ENCODE peak calls at places on chromosomes 1 and 21, in seven cellular contexts. I is dorsolateral prefrontal cortex, Q is HFFc6, Y is cardiac fibroblast, P is epithelial cell of esophagus, T is fibroblast of lung, V is Calu3. L is an unnamed sample.

GRCh38 chr1:103211073-103211472 is 102.8 kb upstream of the COL11A1 start:
- DNase-seq in I (no peak), T (peak; percentile 1), Q (peak; percentile 8), Y (peak; percentile 39), P (no peak), V (no peak), L (no peak)

GRCh38 chr1:218521414-218522169 is 176.5 kb downstream of the TGFB2 start:
- DNase-seq in V (peak; percentile 54), Q (peak; percentile 63), Y (peak; percentile 60), P (peak; percentile 68), T (peak; percentile 55), I (no peak), L (peak; percentile 53)

GRCh38 chr1:211386931-211387330 is 60.3 kb downstream of the TRAF5 start:
- DNase-seq in Q (no peak), T (no peak), Y (peak; percentile 23), P (no peak), V (no peak), I (no peak), L (peak; percentile 93)

GRCh38 chr21:34642211-34643075 is 26.4 kb upstream of the CLIC6 start:
- DNase-seq in T (no peak), Q (peak; percentile 44), I (no peak), P (peak; percentile 40), Y (peak; percentile 23), V (no peak), L (peak; percentile 35)

GRCh38 chr1:94597701-94598100 is 56.1 kb upstream of the F3 start:
- DNase-seq in V (no peak), T (peak; percentile 47), I (no peak), Y (peak; percentile 91), Q (peak; percentile 79), P (peak; percentile 93), L (no peak)

GRCh38 chr1:72218141-72218739 is 64.1 kb downstream of the NEGR1 start:
- DNase-seq in Y (no peak), Q (no peak), P (no peak), V (no peak), T (no peak), I (no peak), L (no peak)

GRCh38 chr1:157288511-157288910 is 150.3 kb upstream of the ETV3 start:
- DNase-seq in Q (no peak), T (no peak), Y (no peak), P (no peak), I (no peak), V (no peak), L (no peak)

GRCh38 chr1:204617256-204618147 is 68.0 kb downstream of the LRRN2 start:
- DNase-seq in T (no peak), Q (no peak), Y (no peak), P (no peak), V (no peak), I (no peak), L (no peak)

GRCh38 chr21:15730484-15731242 is 881 bp downstream of the USP25 start:
- DNase-seq in I (peak; percentile 47), Q (no peak), Y (peak; percentile 25), P (peak; percentile 24), T (peak; percentile 16), V (no peak), L (peak; percentile 16)

GRCh38 chr1:156291226-156292061 is 4.0 kb downstream of the GLMP start:
- DNase-seq in Q (peak; percentile 79), T (peak; percentile 81), V (peak; percentile 92), P (peak; percentile 73), Y (peak; percentile 80), I (peak; percentile 91), L (peak; percentile 76)

GRCh38 chr1:242586355-242586670 is 61.8 kb upstream of the PLD5 start:
- DNase-seq in I (no peak), V (no peak), Q (no peak), P (no peak), Y (no peak), T (no peak), L (no peak)

GRCh38 chr21:46557919-46558392 is 46.9 kb downstream of the S100B start:
- DNase-seq in V (no peak), Q (no peak), P (no peak), T (no peak), Y (no peak), I (no peak), L (no peak)

GRCh38 chr1:155437405-155437804 is 116.7 kb downstream of the RUSC1 start:
- DNase-seq in T (no peak), V (no peak), Q (no peak), Y (no peak), P (no peak), I (no peak), L (no peak)

GRCh38 chr1:16162163-16162822 is 6.4 kb upstream of the EPHA2 start:
- DNase-seq in V (no peak), T (no peak), Y (no peak), P (no peak), Q (no peak), I (no peak), L (no peak)

GRCh38 chr1:200172311-200172710 is 144.8 kb downstream of the NR5A2 start:
- DNase-seq in P (peak; percentile 54), T (no peak), Q (peak; percentile 63), I (no peak), Y (peak; percentile 35), V (no peak), L (no peak)

GRCh38 chr1:96365596-96365995 is 356.0 kb upstream of the PTBP2 start:
- DNase-seq in P (no peak), Q (no peak), Y (peak; percentile 31), V (no peak), I (no peak), T (peak; percentile 47), L (peak; percentile 26)

GRCh38 chr1:231814031-231814430 is 187.4 kb downstream of the DISC1 start:
- DNase-seq in Y (no peak), V (no peak), I (no peak), Q (no peak), T (no peak), P (no peak), L (no peak)

GRCh38 chr1:83900530-83900929 is 98.4 kb downstream of the TTLL7 start:
- DNase-seq in T (peak; percentile 56), I (no peak), Q (peak; percentile 60), P (peak; percentile 86), V (no peak), Y (peak; percentile 69), L (peak; percentile 34)

GRCh38 chr1:40944326-40944725 is 35.2 kb upstream of the CTPS1 start:
- DNase-seq in Y (peak; percentile 98), V (peak; percentile 67), P (peak; percentile 73), I (no peak), Q (peak; percentile 73), T (peak; percentile 94), L (peak; percentile 96)

GRCh38 chr1:202938287-202938925 is 11.4 kb upstream of the KLHL12 start:
- DNase-seq in V (no peak), Q (no peak), T (no peak), I (no peak), P (peak; percentile 35), Y (no peak), L (no peak)

GRCh38 chr21:38905751-38906150 is 100.0 kb downstream of the ETS2 start:
- DNase-seq in V (no peak), P (no peak), Y (no peak), I (no peak), Q (no peak), T (no peak), L (no peak)

GRCh38 chr1:65063025-65063424 is 85.0 kb upstream of the AK4 start:
- DNase-seq in Q (no peak), V (peak; percentile 7), Y (no peak), T (no peak), P (no peak), I (no peak), L (no peak)
- TF ChIP-seq CTCF in Q (no peak), V (peak; percentile 55), Y (no peak), T (peak; percentile 4), P (peak; percentile 30), I (no peak), L (no peak)

DNA sequence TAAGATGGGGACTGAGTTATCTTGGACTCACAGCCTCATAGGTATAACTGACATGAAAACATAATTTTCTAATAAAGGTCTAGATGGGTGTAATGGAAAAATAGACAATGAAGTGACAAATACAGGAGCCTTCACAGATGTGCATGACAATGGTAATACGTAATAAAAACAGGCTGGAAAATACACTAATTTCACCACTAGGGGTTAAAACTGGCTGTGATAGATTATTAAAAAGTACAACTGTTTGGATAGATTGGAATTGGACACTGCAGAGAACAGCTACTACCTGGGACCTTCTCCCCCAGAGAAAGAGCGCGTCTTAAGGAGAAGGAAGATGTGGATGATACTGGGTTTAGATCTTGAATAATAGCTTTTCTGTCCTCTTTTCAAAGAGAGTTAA is 9.8 kb downstream of the KAZN start:
- DNase-seq in Y (no peak), P (no peak), T (no peak), V (no peak), Q (no peak), I (no peak), L (no peak)
- TF ChIP-seq CTCF in Y (no peak), P (no peak), T (no peak), V (no peak), Q (peak; percentile 30), I (peak; percentile 16), L (no peak)

DNA sequence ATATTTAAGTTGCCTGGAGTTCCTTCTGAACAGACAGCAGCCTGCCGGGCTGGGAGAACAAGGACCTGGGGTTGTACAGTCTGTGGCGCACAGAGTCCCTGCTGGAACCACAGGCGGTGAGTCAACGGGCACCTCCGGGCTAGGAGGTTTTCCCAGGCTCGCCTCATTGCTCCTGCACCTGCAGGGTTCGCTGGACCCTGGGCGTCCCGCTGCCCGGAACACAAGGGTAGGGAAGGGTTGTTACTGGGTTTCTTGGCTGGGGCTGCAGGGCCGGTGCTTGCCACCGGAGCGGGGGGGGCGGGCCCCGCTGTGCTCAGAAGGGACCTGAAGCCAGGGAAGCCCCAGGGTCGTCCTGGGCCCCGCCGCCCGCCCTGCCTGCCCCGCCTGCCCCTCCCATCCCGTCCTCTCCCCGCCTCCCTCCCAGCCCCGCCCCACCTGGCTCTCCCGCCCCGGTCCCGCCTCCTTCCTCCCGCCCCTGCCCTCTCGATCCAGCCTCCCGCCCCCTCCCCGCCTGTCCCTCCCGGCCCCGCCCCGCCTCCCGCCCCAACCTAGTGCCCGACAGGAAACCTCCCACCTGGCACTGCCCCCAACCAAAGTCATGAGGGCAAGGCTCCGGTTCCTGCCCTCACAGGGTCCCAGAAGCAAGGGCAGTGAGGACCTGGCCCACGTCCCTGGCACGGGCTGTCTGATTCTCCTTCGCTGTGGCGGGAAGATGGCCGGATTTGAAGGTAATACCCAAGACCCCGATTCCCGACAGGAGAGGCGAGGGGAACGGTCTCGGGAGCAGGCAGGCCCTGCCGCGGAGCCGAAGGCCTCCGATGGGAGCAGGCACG is 6.8 kb downstream of the JMJD4 start:
- DNase-seq in Q (peak; percentile 18), P (peak; percentile 83), V (peak; percentile 85), Y (peak; percentile 41), I (no peak), T (peak; percentile 31), L (peak; percentile 29)
- TF ChIP-seq CTCF in Q (no peak), P (no peak), V (no peak), Y (no peak), I (no peak), T (no peak), L (no peak)

GRCh38 chr1:212478467-212479025 is 45.8 kb downstream of the NENF start:
- DNase-seq in I (no peak), V (no peak), T (no peak), Y (no peak), Q (no peak), P (no peak), L (no peak)

GRCh38 chr1:212477680-212478466 is 45.2 kb downstream of the NENF start:
- DNase-seq in Q (no peak), I (no peak), V (peak; percentile 36), Y (no peak), P (peak; percentile 63), T (no peak), L (peak; percentile 29)

GRCh38 chr1:212479188-212479587 is 46.5 kb downstream of the NENF start:
- DNase-seq in V (no peak), P (no peak), Y (no peak), T (no peak), I (no peak), Q (no peak), L (no peak)

GRCh38 chr1:212475151-212475550 is 42.4 kb downstream of the NENF start:
- DNase-seq in Y (no peak), V (no peak), I (no peak), T (no peak), P (no peak), Q (no peak), L (no peak)

GRCh38 chr1:212477014-212477679 is 44.4 kb downstream of the NENF start:
- DNase-seq in V (peak; percentile 91), Q (peak; percentile 79), P (peak; percentile 88), I (peak; percentile 88), T (peak; percentile 86), Y (peak; percentile 89), L (peak; percentile 89)
- TF ChIP-seq CTCF in V (peak; percentile 95), Q (peak; percentile 93), P (peak; percentile 97), I (peak; percentile 88), T (peak; percentile 86), Y (peak; percentile 96), L (peak; percentile 97)